ENCODE peak calls at places on chromosomes 2 and 18, in four cellular contexts. R is NCI-H446 treated with DMSO at 0.1 percent for 48 hours, T is H54, I is non-pigmented ciliary epithelial cell. C is an unnamed sample.

GRCh38 chr2:69943000-69943840 is 18.2 kb downstream of the ASPRV1 start:
- DNase-seq in T (no peak), R (no peak), I (no peak), C (no peak)

GRCh38 chr2:240861547-240861946 is 7.1 kb upstream of the AGXT start:
- DNase-seq in I (no peak), R (no peak), T (no peak), C (no peak)

GRCh38 chr2:138213079-138213478 is 248.8 kb downstream of the HNMT start:
- DNase-seq in I (no peak), T (no peak), R (no peak), C (no peak)

GRCh38 chr2:16069933-16070647 is 129.7 kb downstream of the MYCN start:
- DNase-seq in R (no peak), T (no peak), I (no peak), C (no peak)

GRCh38 chr2:120369250-120369649 is 23.3 kb downstream of the INHBB start:
- DNase-seq in I (no peak), T (no peak), R (no peak), C (no peak)

GRCh38 chr2:20371656-20372055 is 21.0 kb upstream of the PUM2 start:
- DNase-seq in R (peak; percentile 33), I (no peak), T (no peak), C (no peak)

GRCh38 chr2:237336131-237336530 is 77.8 kb downstream of the COL6A3 start:
- DNase-seq in T (no peak), I (no peak), R (no peak), C (no peak)

GRCh38 chr18:79438581-79438980 is 42.9 kb downstream of the NFATC1 start:
- DNase-seq in I (no peak), R (no peak), T (no peak), C (no peak)

GRCh38 chr2:80062298-80062697 is 242.3 kb downstream of the LRRTM1 start:
- DNase-seq in I (no peak), T (no peak), R (no peak), C (no peak)

C was measured in epithelial cell of proximal tubule.